ENCODE peak calls at places on chromosomes 5 and 9, in ten cellular contexts. One of them, this sample, is unnamed.
A peak's percentile ranks its signal among the peaks of the same experiment; 100 is the strongest.

GRCh38 chr9:86166546-86166945 is 67.2 kb upstream of the GOLM1 start:
- DNase-seq in AG04450: no peak
- DNase-seq in tibial artery: no peak
- DNase-seq in PC-3: no peak
- DNase-seq in stomach: no peak
- DNase-seq in lung: no peak
- DNase-seq in endothelial cell of umbilical vein: no peak
- DNase-seq in uterus: no peak
- DNase-seq in SK-N-SH: no peak
- DNase-seq in fibroblast of lung: no peak
- DNase-seq in this sample: no peak

GRCh38 chr5:6818594-6819512 is 105.6 kb downstream of the TENT4A start:
- DNase-seq in AG04450: no peak
- DNase-seq in tibial artery: no peak
- DNase-seq in PC-3: peak; percentile 25
- DNase-seq in stomach: no peak
- DNase-seq in lung: no peak
- DNase-seq in endothelial cell of umbilical vein: no peak
- DNase-seq in uterus: no peak
- DNase-seq in SK-N-SH: no peak
- DNase-seq in fibroblast of lung: no peak
- DNase-seq in this sample: no peak

GRCh38 chr9:134526798-134527492 is 114.7 kb upstream of the COL5A1 start:
- DNase-seq in AG04450: no peak
- DNase-seq in tibial artery: no peak
- DNase-seq in PC-3: no peak
- DNase-seq in stomach: peak; percentile 16
- DNase-seq in lung: no peak
- DNase-seq in endothelial cell of umbilical vein: no peak
- DNase-seq in uterus: no peak
- DNase-seq in SK-N-SH: no peak
- DNase-seq in fibroblast of lung: no peak
- DNase-seq in this sample: no peak

GRCh38 chr5:80937591-80937990 is 22.6 kb upstream of the RASGRF2 start:
- DNase-seq in AG04450: no peak
- DNase-seq in tibial artery: no peak
- DNase-seq in PC-3: peak; percentile 65
- DNase-seq in stomach: no peak
- DNase-seq in lung: no peak
- DNase-seq in endothelial cell of umbilical vein: no peak
- DNase-seq in uterus: no peak
- DNase-seq in SK-N-SH: no peak
- DNase-seq in fibroblast of lung: peak; percentile 27
- DNase-seq in this sample: no peak

GRCh38 chr5:27318701-27319100 is 280.3 kb upstream of the CDH9 start:
- DNase-seq in AG04450: peak; percentile 8
- DNase-seq in tibial artery: no peak
- DNase-seq in PC-3: no peak
- DNase-seq in stomach: no peak
- DNase-seq in lung: no peak
- DNase-seq in endothelial cell of umbilical vein: no peak
- DNase-seq in uterus: no peak
- DNase-seq in SK-N-SH: no peak
- DNase-seq in fibroblast of lung: peak; percentile 35
- DNase-seq in this sample: no peak

GRCh38 chr5:163594951-163595350 is 89.5 kb downstream of the MAT2B start:
- DNase-seq in AG04450: no peak
- DNase-seq in tibial artery: no peak
- DNase-seq in PC-3: no peak
- DNase-seq in stomach: no peak
- DNase-seq in lung: no peak
- DNase-seq in endothelial cell of umbilical vein: no peak
- DNase-seq in uterus: no peak
- DNase-seq in SK-N-SH: no peak
- DNase-seq in fibroblast of lung: no peak
- DNase-seq in this sample: no peak

GRCh38 chr9:137499858-137500661 is 40.9 kb upstream of the NSMF start:
- DNase-seq in AG04450: no peak
- DNase-seq in tibial artery: no peak
- DNase-seq in PC-3: no peak
- DNase-seq in stomach: no peak
- DNase-seq in lung: no peak
- DNase-seq in endothelial cell of umbilical vein: no peak
- DNase-seq in uterus: no peak
- DNase-seq in SK-N-SH: no peak
- DNase-seq in fibroblast of lung: no peak
- DNase-seq in this sample: no peak

GRCh38 chr9:126491256-126491879 is 122.4 kb upstream of the LMX1B start:
- DNase-seq in AG04450: peak; percentile 33
- DNase-seq in tibial artery: no peak
- DNase-seq in PC-3: peak; percentile 70
- DNase-seq in stomach: peak; percentile 52
- DNase-seq in lung: peak; percentile 56
- DNase-seq in endothelial cell of umbilical vein: peak; percentile 65
- DNase-seq in uterus: peak; percentile 51
- DNase-seq in SK-N-SH: peak; percentile 69
- DNase-seq in fibroblast of lung: peak; percentile 46
- DNase-seq in this sample: no peak

GRCh38 chr5:69131304-69131703 is 35.6 kb upstream of the CCNB1 start:
- DNase-seq in AG04450: no peak
- DNase-seq in tibial artery: no peak
- DNase-seq in PC-3: no peak
- DNase-seq in stomach: no peak
- DNase-seq in lung: no peak
- DNase-seq in endothelial cell of umbilical vein: no peak
- DNase-seq in uterus: no peak
- DNase-seq in SK-N-SH: no peak
- DNase-seq in fibroblast of lung: no peak
- DNase-seq in this sample: no peak

GRCh38 chr9:129336130-129336528 is 158.1 kb upstream of the IER5L start:
- DNase-seq in AG04450: no peak
- DNase-seq in tibial artery: no peak
- DNase-seq in PC-3: no peak
- DNase-seq in stomach: no peak
- DNase-seq in lung: no peak
- DNase-seq in endothelial cell of umbilical vein: no peak
- DNase-seq in uterus: no peak
- DNase-seq in SK-N-SH: no peak
- DNase-seq in fibroblast of lung: peak; percentile 89
- DNase-seq in this sample: no peak

GRCh38 chr9:108933231-108933630 is 693 bp downstream of the ELP1 start:
- DNase-seq in AG04450: no peak
- DNase-seq in tibial artery: no peak
- DNase-seq in PC-3: no peak
- DNase-seq in stomach: no peak
- DNase-seq in lung: no peak
- DNase-seq in endothelial cell of umbilical vein: peak; percentile 39
- DNase-seq in uterus: no peak
- DNase-seq in SK-N-SH: no peak
- DNase-seq in fibroblast of lung: peak; percentile 25
- DNase-seq in this sample: no peak

GRCh38 chr5:2749514-2750025 is 1.9 kb downstream of the IRX2 start:
- DNase-seq in AG04450: no peak
- DNase-seq in tibial artery: no peak
- DNase-seq in PC-3: no peak
- DNase-seq in stomach: no peak
- DNase-seq in lung: no peak
- DNase-seq in endothelial cell of umbilical vein: no peak
- DNase-seq in uterus: no peak
- DNase-seq in SK-N-SH: no peak
- DNase-seq in fibroblast of lung: peak; percentile 60
- DNase-seq in this sample: no peak
- H3K27me3 ChIP-seq in AG04450: peaks cover 43% of the 10 kb centered on the region
- H3K27me3 ChIP-seq in tibial artery: no peaks in the 10 kb centered on the region
- H3K27me3 ChIP-seq in PC-3: no peaks in the 10 kb centered on the region
- H3K27me3 ChIP-seq in stomach: peaks cover 26% of the 10 kb centered on the region
- H3K27me3 ChIP-seq in lung: peaks cover 23% of the 10 kb centered on the region
- H3K27me3 ChIP-seq in endothelial cell of umbilical vein: peaks cover 71% of the 10 kb centered on the region
- H3K27me3 ChIP-seq in uterus: no peaks in the 10 kb centered on the region
- H3K27me3 ChIP-seq in SK-N-SH: peaks cover 60% of the 10 kb centered on the region
- H3K27me3 ChIP-seq in fibroblast of lung: no peaks in the 10 kb centered on the region
- H3K27me3 ChIP-seq in this sample: no peaks in the 10 kb centered on the region

DNA sequence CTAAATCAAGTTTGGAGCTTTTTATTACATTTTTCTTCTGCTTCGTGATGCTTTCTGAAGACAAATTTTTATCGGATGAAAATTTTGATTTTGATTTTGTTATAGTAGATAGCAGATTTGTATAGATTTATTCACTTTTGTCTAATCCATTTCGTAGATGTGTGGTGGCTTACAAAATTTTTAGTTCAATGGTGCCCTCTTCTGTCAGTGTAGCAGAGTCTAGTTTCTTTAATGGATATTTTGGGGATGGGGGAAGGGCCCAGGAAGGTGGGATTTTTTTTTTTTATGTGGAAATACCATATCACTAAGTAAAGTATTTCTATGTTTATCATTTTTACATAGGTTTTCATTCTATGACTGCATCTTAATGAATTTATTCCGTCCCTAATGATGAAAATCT is 259.9 kb upstream of the TARS1 start:
- DNase-seq in AG04450: peak; percentile 13
- DNase-seq in tibial artery: no peak
- DNase-seq in PC-3: peak; percentile 66
- DNase-seq in stomach: no peak
- DNase-seq in lung: no peak
- DNase-seq in endothelial cell of umbilical vein: peak; percentile 4
- DNase-seq in uterus: no peak
- DNase-seq in SK-N-SH: no peak
- DNase-seq in fibroblast of lung: peak; percentile 57
- DNase-seq in this sample: peak; percentile 28
- TF ChIP-seq CTCF in AG04450: peak; percentile 63
- TF ChIP-seq CTCF in tibial artery: peak; percentile 34
- TF ChIP-seq CTCF in PC-3: peak; percentile 84
- TF ChIP-seq CTCF in stomach: no peak
- TF ChIP-seq CTCF in lung: no peak
- TF ChIP-seq CTCF in endothelial cell of umbilical vein: no peak
- TF ChIP-seq CTCF in uterus: peak; percentile 33
- TF ChIP-seq CTCF in SK-N-SH: peak; percentile 70
- TF ChIP-seq CTCF in fibroblast of lung: peak; percentile 54
- TF ChIP-seq CTCF in this sample: peak; percentile 59

GRCh38 chr9:14467675-14468374 is 153.9 kb upstream of the NFIB start:
- DNase-seq in AG04450: no peak
- DNase-seq in tibial artery: no peak
- DNase-seq in PC-3: no peak
- DNase-seq in stomach: no peak
- DNase-seq in lung: no peak
- DNase-seq in endothelial cell of umbilical vein: no peak
- DNase-seq in uterus: no peak
- DNase-seq in SK-N-SH: no peak
- DNase-seq in fibroblast of lung: no peak
- DNase-seq in this sample: no peak
- H3K27me3 ChIP-seq in AG04450: peaks cover 2% of the 10 kb centered on the region
- H3K27me3 ChIP-seq in tibial artery: no peaks in the 10 kb centered on the region
- H3K27me3 ChIP-seq in PC-3: no peaks in the 10 kb centered on the region
- H3K27me3 ChIP-seq in stomach: no peaks in the 10 kb centered on the region
- H3K27me3 ChIP-seq in lung: no peaks in the 10 kb centered on the region
- H3K27me3 ChIP-seq in endothelial cell of umbilical vein: no peaks in the 10 kb centered on the region
- H3K27me3 ChIP-seq in uterus: no peaks in the 10 kb centered on the region
- H3K27me3 ChIP-seq in SK-N-SH: no peaks in the 10 kb centered on the region
- H3K27me3 ChIP-seq in fibroblast of lung: peaks cover 6% of the 10 kb centered on the region
- H3K27me3 ChIP-seq in this sample: peaks cover 43% of the 10 kb centered on the region

GRCh38 chr5:174483411-174483810 is 241.0 kb upstream of the MSX2 start:
- DNase-seq in AG04450: no peak
- DNase-seq in tibial artery: no peak
- DNase-seq in PC-3: no peak
- DNase-seq in stomach: no peak
- DNase-seq in lung: no peak
- DNase-seq in endothelial cell of umbilical vein: no peak
- DNase-seq in uterus: no peak
- DNase-seq in SK-N-SH: no peak
- DNase-seq in fibroblast of lung: no peak
- DNase-seq in this sample: no peak
- TF ChIP-seq CTCF in AG04450: no peak
- TF ChIP-seq CTCF in tibial artery: no peak
- TF ChIP-seq CTCF in PC-3: no peak
- TF ChIP-seq CTCF in stomach: no peak
- TF ChIP-seq CTCF in lung: no peak
- TF ChIP-seq CTCF in endothelial cell of umbilical vein: no peak
- TF ChIP-seq CTCF in uterus: no peak
- TF ChIP-seq CTCF in SK-N-SH: no peak
- TF ChIP-seq CTCF in fibroblast of lung: no peak
- TF ChIP-seq CTCF in this sample: no peak

DNA sequence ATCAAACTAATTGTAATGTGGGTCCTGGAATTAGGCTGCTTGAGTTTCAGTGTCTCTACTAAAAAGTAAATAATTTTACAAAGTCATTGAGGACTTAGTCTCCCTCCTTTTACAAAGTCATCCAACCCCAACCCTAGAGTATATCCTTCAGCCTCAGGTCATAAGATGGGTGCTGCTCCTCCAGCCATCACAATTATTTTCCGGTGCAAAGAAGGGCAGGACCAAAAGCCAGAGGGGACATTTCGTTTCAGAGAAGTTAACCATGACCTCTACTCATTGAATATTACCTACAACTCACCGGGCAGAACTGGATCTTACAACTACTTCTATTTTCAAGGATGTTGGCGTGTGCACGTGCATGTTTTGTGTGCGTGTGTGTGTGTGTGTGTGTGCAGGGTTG is 60.5 kb upstream of the TNFSF8 start:
- DNase-seq in AG04450: no peak
- DNase-seq in tibial artery: no peak
- DNase-seq in PC-3: no peak
- DNase-seq in stomach: no peak
- DNase-seq in lung: no peak
- DNase-seq in endothelial cell of umbilical vein: no peak
- DNase-seq in uterus: no peak
- DNase-seq in SK-N-SH: no peak
- DNase-seq in fibroblast of lung: no peak
- DNase-seq in this sample: no peak
- H3K27me3 ChIP-seq in AG04450: peaks cover 42% of the 10 kb centered on the region
- H3K27me3 ChIP-seq in tibial artery: no peaks in the 10 kb centered on the region
- H3K27me3 ChIP-seq in PC-3: no peaks in the 10 kb centered on the region
- H3K27me3 ChIP-seq in stomach: no peaks in the 10 kb centered on the region
- H3K27me3 ChIP-seq in lung: no peaks in the 10 kb centered on the region
- H3K27me3 ChIP-seq in endothelial cell of umbilical vein: peaks cover 4% of the 10 kb centered on the region
- H3K27me3 ChIP-seq in uterus: no peaks in the 10 kb centered on the region
- H3K27me3 ChIP-seq in SK-N-SH: peaks cover 25% of the 10 kb centered on the region
- H3K27me3 ChIP-seq in fibroblast of lung: peaks cover 8% of the 10 kb centered on the region
- H3K27me3 ChIP-seq in this sample: peaks cover 36% of the 10 kb centered on the region

This sample was measured in HCT116.